ENCODE peak calls at places on chromosome 3, in four cellular contexts. B, Z, X and P are unnamed samples.

GRCh38 chr3:112132975-112133448 is at the start of gene GCSAM:
- DNase-seq in X (peak; percentile 90), Z (peak; percentile 43), B (no peak), P (peak; percentile 41)

GRCh38 chr3:143672396-143673165 is 175.7 kb downstream of the SLC9A9 start:
- DNase-seq in Z (no peak), X (no peak), B (no peak), P (no peak)

GRCh38 chr3:42936157-42936981 is 30.4 kb downstream of the ZNF662 start:
- DNase-seq in Z (peak; percentile 54), B (peak; percentile 70), X (peak; percentile 65), P (no peak)

GRCh38 chr3:65689436-65689835 is 349.3 kb downstream of the MAGI1 start:
- DNase-seq in X (no peak), Z (no peak), B (no peak), P (no peak)

GRCh38 chr3:139969386-139969785 is 34.4 kb downstream of the CLSTN2 start:
- DNase-seq in X (no peak), Z (no peak), B (no peak), P (no peak)

GRCh38 chr3:146536681-146537080 is 7.7 kb downstream of the PLSCR1 start:
- DNase-seq in Z (no peak), B (no peak), X (no peak), P (no peak)

GRCh38 chr3:37387462-37387861 is 213.1 kb upstream of the LRRFIP2 start:
- DNase-seq in X (no peak), Z (no peak), B (no peak), P (no peak)

GRCh38 chr3:107644631-107645030 is 121.9 kb downstream of the BBX start:
- DNase-seq in X (no peak), Z (no peak), B (no peak), P (no peak)

GRCh38 chr3:11390411-11391171 is 118.4 kb downstream of the ATG7 start:
- DNase-seq in X (no peak), B (no peak), Z (no peak), P (no peak)

GRCh38 chr3:190086191-190086590 is 34.5 kb downstream of the P3H2 start:
- DNase-seq in X (no peak), B (no peak), Z (no peak), P (no peak)

GRCh38 chr3:39456159-39456558 is 11.3 kb upstream of the MOBP start:
- DNase-seq in Z (no peak), X (no peak), B (no peak), P (no peak)

GRCh38 chr3:132228923-132229322 is 88.3 kb upstream of the ACP3 start:
- DNase-seq in Z (no peak), B (no peak), X (no peak), P (no peak)

GRCh38 chr3:100761211-100761921 is 52.1 kb downstream of the TFG start:
- DNase-seq in Z (no peak), B (no peak), X (no peak), P (peak; percentile 67)

GRCh38 chr3:41424543-41425300 is 225.4 kb downstream of the CTNNB1 start:
- DNase-seq in X (no peak), Z (no peak), B (no peak), P (no peak)

GRCh38 chr3:113571360-113571759 is 39.0 kb downstream of the SIDT1 start:
- DNase-seq in X (no peak), Z (no peak), B (no peak), P (no peak)

GRCh38 chr3:123365450-123366143 is 83.3 kb downstream of the ADCY5 start:
- DNase-seq in X (peak; percentile 4), B (no peak), Z (peak; percentile 50), P (no peak)

GRCh38 chr3:104132566-104132997 is 1234.1 kb upstream of the ALCAM start:
- DNase-seq in X (no peak), Z (no peak), B (no peak), P (no peak)

GRCh38 chr3:170128259-170128976 is 53.1 kb downstream of the PHC3 start:
- DNase-seq in B (no peak), Z (no peak), X (no peak), P (no peak)

GRCh38 chr3:56682458-56683121 is 475 bp downstream of the TASOR start:
- DNase-seq in X (peak; percentile 95), B (peak; percentile 67), Z (peak; percentile 82), P (peak; percentile 75)
- TF ChIP-seq POLR2A in X (peak; percentile 60), B (no peak), Z (no peak), P (peak; percentile 45)

GRCh38 chr3:128438488-128439072 is 28.1 kb downstream of the DNAJB8 start:
- DNase-seq in Z (no peak), B (no peak), X (no peak), P (no peak)
- TF ChIP-seq CTCF in Z (peak; percentile 32), B (no peak), X (no peak), P (no peak)

DNA sequence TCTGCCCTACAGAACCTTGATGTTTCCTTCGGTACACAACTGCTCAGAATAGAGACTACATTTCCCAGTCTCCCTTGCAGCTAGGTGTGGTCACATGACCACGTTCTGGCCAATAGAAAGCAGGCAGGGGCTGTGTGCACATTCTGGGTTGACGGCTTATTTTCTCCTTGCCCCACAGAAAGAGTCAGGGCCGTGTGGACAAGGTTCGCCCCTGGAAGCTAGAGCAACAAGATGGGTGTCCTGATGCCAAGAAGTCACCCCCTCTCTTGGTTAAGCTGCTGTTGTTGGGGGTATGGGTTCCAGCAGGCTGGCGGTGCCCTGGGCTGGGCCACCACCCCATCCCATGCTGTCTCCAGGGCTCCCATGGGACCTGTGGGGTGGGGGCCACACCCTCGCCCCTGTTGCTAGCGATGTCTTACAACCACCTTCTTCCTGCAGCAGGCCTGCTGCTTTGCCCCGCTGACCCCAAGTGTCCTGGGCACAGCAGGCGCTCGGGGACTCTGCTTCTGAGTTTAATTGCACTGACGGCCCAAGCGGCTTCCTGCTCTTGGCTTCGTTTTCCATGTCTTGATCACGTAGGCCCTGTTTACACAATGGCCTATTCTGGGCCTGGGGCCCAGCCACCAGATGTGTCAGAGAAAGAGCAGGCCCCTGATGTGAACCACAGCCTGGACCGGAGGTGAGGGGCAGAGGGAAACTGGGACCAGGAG is 24.9 kb downstream of the ABTB1 start:
- DNase-seq in B (peak; percentile 82), Z (peak; percentile 90), X (peak; percentile 90), P (peak; percentile 75)
- TF ChIP-seq POLR2A in B (peak; percentile 42), Z (no peak), X (no peak), P (no peak)

DNA sequence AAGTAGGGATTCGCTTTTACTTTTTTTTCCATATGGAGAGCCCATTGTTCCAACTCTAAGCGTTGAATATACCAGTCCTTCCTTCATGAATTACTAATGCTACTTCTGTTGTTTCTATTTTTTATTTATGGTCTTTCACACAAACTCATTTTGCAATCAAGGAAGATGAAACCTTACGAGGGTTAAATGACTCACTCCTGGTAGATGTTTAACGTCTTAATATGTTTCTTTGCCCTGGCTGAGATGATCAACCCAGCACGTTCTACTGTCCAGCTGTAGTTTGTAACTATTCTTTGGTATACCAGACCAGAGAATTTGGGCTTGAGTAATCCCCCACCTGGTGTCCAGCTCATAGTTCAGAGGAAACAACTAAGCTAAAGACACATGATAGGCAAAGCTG is 23.1 kb downstream of the CDCP1 start:
- DNase-seq in B (no peak), X (no peak), Z (no peak), P (no peak)
- TF ChIP-seq CTCF in B (no peak), X (no peak), Z (no peak), P (no peak)

DNA sequence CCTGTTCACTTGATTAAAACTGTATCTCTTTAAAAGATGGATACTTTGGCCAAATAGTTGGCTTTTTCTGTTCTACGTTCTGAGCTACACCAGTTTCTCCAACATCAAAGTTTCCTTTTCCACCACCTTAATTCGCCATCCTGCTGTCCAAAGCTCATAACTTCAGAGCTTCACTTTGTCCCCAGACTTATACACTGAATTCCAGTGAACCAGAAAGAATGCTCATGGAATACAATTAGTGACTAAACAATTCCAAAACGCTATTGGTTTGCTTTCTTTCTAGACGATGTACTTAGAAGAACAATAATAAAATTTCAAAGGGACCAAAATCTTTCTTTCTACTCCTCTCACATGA is 23.2 kb downstream of the GPR15 start:
- DNase-seq in B (no peak), Z (no peak), X (no peak), P (no peak)
- TF ChIP-seq POLR2A in B (no peak), Z (no peak), X (no peak), P (no peak)